ENCODE peak calls at places on chromosomes 2 and 18, in five cellular contexts. O is HepG2, X is K562, B is HCT116, L is H1. V is an unnamed sample.

GRCh38 chr18:40685241-40685640 is 1269.8 kb upstream of the PIK3C3 start:
- DNase-seq in O (no peak), X (no peak), B (no peak), L (no peak), V (no peak)

GRCh38 chr2:230157300-230157699 is 62.5 kb downstream of the SP110 start:
- DNase-seq in O (no peak), X (no peak), B (no peak), L (no peak), V (no peak)

GRCh38 chr2:128301501-128301966 is 17.1 kb downstream of the HS6ST1 start:
- DNase-seq in O (no peak), X (no peak), B (no peak), L (no peak), V (no peak)

GRCh38 chr18:48824231-48824970 is 126.4 kb downstream of the SMAD7 start:
- DNase-seq in O (no peak), X (no peak), B (no peak), L (no peak), V (no peak)

GRCh38 chr2:32683520-32684086 is 55.8 kb downstream of the TTC27 start:
- DNase-seq in O (no peak), X (no peak), B (no peak), L (no peak), V (no peak)

GRCh38 chr2:241773511-241774418 is 2.9 kb upstream of the GAL3ST2 start:
- DNase-seq in O (peak), X (peak), B (no peak), L (no peak), V (no peak)

GRCh38 chr2:149666809-149667208 is 79.2 kb upstream of the MMADHC start:
- DNase-seq in O (no peak), X (no peak), B (no peak), L (no peak), V (no peak)

GRCh38 chr2:117980381-117980780 is 33.5 kb downstream of the CCDC93 start:
- DNase-seq in O (no peak), X (no peak), B (no peak), L (no peak), V (no peak)

GRCh38 chr18:57839942-57840381 is 36.8 kb upstream of the ATP8B1 start:
- DNase-seq in O (no peak), X (no peak), B (no peak), L (no peak), V (no peak)

DNA sequence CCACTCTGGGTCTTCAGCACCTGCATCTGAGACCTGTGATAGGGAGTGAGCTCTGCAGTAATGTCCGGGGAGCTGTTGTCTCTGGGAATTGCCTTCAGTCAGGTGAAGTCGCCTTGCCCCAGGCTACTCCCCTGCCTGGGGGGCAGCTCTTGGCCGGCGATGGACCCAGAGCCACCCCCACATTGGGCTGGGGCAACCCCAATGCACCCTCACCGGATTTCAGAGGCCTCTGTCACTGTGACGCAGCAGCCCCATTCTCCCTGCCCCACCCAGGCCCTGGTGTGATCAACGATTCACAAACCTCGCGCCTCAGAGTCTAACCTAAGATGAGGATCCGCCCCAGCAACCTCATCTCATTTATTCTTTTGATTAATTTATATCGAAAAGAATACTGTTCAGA is 303.6 kb downstream of the NDUFA10 start:
- DNase-seq in O (no peak), X (no peak), B (no peak), L (no peak), V (no peak)
- TF ChIP-seq JUND in O (no peak), X (no peak), B (no peak), L (no peak), V (no peak)

GRCh38 chr18:79924814-79925655 is 26.4 kb downstream of the SLC66A2 start:
- DNase-seq in O (no peak), X (no peak), B (no peak), L (no peak), V (no peak)
- TF ChIP-seq JUND in O (no peak), X (no peak), B (no peak), L (no peak), V (no peak)

GRCh38 chr2:210190345-210190744 is 19.1 kb upstream of the KANSL1L start:
- DNase-seq in O (no peak), X (no peak), B (no peak), L (no peak), V (no peak)

GRCh38 chr2:210199854-210200253 is 25.4 kb downstream of the ACADL start:
- DNase-seq in O (no peak), X (no peak), B (no peak), L (no peak), V (no peak)

GRCh38 chr2:210198326-210198725 is 26.9 kb downstream of the ACADL start:
- DNase-seq in O (no peak), X (no peak), B (no peak), L (no peak), V (no peak)

GRCh38 chr2:210199186-210199765 is 26.0 kb downstream of the ACADL start:
- DNase-seq in O (peak), X (peak), B (peak), L (no peak), V (peak)

GRCh38 chr2:210195066-210195852 is 24.1 kb upstream of the KANSL1L start:
- DNase-seq in O (peak), X (peak), B (peak), L (no peak), V (no peak)
- TF ChIP-seq JUND in O (no peak), X (no peak), B (no peak), L (no peak), V (no peak)

GRCh38 chr2:39642054-39642742 is 23.5 kb upstream of the TMEM178A start:
- DNase-seq in O (peak), X (no peak), B (peak), L (no peak), V (no peak)
- TF ChIP-seq JUND in O (no peak), X (no peak), B (no peak), L (no peak), V (no peak)

GRCh38 chr2:168612719-168613118 is 156.6 kb downstream of the CERS6 start:
- DNase-seq in O (no peak), X (no peak), B (no peak), L (no peak), V (no peak)
- TF ChIP-seq JUND in O (no peak), X (no peak), B (no peak), L (no peak), V (no peak)

DNA sequence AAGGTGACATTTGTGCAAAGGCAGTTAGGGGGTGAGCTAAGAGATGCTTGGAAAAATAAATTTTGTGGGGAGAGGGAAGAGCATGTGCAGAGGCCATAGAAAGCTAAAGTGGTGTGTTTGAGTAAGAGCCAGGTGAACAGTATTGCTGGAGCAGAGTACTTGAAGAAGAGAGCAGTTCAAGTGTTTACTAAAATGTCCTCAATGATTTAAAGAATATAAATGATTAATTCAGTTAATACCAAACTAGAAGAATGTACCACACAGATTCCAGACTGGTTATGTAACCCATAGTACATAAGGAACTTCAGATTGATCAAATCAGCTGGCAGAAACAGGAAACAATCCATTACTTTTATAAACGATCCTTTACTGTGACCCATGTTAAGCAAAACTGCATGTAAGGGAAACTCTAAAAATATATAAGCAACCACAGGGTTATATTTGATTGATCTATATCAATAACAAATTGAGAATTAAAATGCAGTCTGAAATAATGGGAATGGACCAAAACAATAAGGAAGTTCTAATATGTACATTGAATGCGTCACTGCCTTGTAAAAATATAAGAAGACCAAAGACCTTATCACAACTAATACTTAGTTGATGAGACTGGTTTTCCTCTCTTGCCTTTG is 76.9 kb downstream of the LDAH start:
- DNase-seq in O (peak), X (no peak), B (no peak), L (no peak), V (no peak)
- TF ChIP-seq JUND in O (no peak), X (no peak), B (no peak), L (no peak), V (no peak)